ENCODE peak calls at places on chromosomes 3 and 15, in six cellular contexts. T is MCF 10A; R is activated CD4-positive, alpha-beta T cell treated with anti-CD3 and anti-CD28 coated beads, Interleukin-2, amount 50 U/mL, for 1 hour; S is EL; Y is stimulated activated CD8-positive, alpha-beta memory T cell treated with anti-CD3 and anti-CD28 coated beads, Interleukin-12 subunit alpha, Interleukin-12 subunit beta, amount 100 ng/mL, for 4 hours; E is cardiac muscle cell. C is an unnamed sample.

GRCh38 chr3:109257269-109257668 is 59.0 kb downstream of the DPPA2 start:
- DNase-seq in T (peak; percentile 3), R (no peak), S (peak; percentile 74), Y (no peak), E (no peak), C (no peak)

GRCh38 chr15:79310612-79310984 is 314 bp upstream of the TMED3 start:
- DNase-seq in T (peak; percentile 13), R (no peak), S (no peak), Y (no peak), E (no peak), C (peak; percentile 12)

GRCh38 chr3:40827942-40828688 is 303.4 kb downstream of the ZNF621 start:
- DNase-seq in T (peak; percentile 20), R (no peak), S (peak; percentile 24), Y (no peak), E (peak; percentile 5), C (peak; percentile 66)

GRCh38 chr3:62559831-62560445 is 186.6 kb upstream of the FEZF2 start:
- DNase-seq in T (peak; percentile 27), R (no peak), S (peak; percentile 16), Y (no peak), E (peak; percentile 10), C (peak; percentile 56)

GRCh38 chr3:3766140-3766539 is 33.1 kb upstream of the LRRN1 start:
- DNase-seq in T (no peak), R (no peak), S (no peak), Y (no peak), E (no peak), C (no peak)

GRCh38 chr3:36227982-36228381 is 152.3 kb upstream of the STAC start:
- DNase-seq in T (no peak), R (no peak), S (no peak), Y (no peak), E (no peak), C (no peak)

GRCh38 chr3:128903501-128903900 is 24.1 kb downstream of the ACAD9 start:
- DNase-seq in T (no peak), R (no peak), S (no peak), Y (no peak), E (no peak), C (no peak)

GRCh38 chr15:70385711-70386110 is 288.0 kb upstream of the TLE3 start:
- DNase-seq in T (no peak), R (no peak), S (no peak), Y (no peak), E (no peak), C (no peak)

GRCh38 chr15:65785151-65785550 is 6.9 kb downstream of the DENND4A start:
- DNase-seq in T (no peak), R (no peak), S (no peak), Y (no peak), E (no peak), C (no peak)

GRCh38 chr3:59876533-59877062 is 826.8 kb upstream of the CFAP20DC start:
- DNase-seq in T (no peak), R (no peak), S (no peak), Y (no peak), E (no peak), C (no peak)

GRCh38 chr3:141430326-141430725 is 56.5 kb upstream of the RASA2 start:
- DNase-seq in T (no peak), R (no peak), S (no peak), Y (no peak), E (no peak), C (no peak)

GRCh38 chr3:16849795-16850194 is 35.0 kb upstream of the PLCL2 start:
- DNase-seq in T (peak; percentile 29), R (no peak), S (peak; percentile 78), Y (no peak), E (no peak), C (peak; percentile 57)

GRCh38 chr3:181230258-181230657 is 240.7 kb upstream of the DNAJC19 start:
- DNase-seq in T (no peak), R (no peak), S (no peak), Y (no peak), E (no peak), C (no peak)

GRCh38 chr15:74203914-74204431 is 1.4 kb upstream of the STRA6 start:
- DNase-seq in T (peak; percentile 61), R (no peak), S (peak; percentile 76), Y (no peak), E (no peak), C (peak; percentile 23)

GRCh38 chr15:22895465-22896190 is 57.2 kb downstream of the NIPA2 start:
- DNase-seq in T (peak; percentile 95), R (no peak), S (peak; percentile 83), Y (no peak), E (no peak), C (peak; percentile 96)

GRCh38 chr3:57226156-57226555 is 1.4 kb upstream of the APPL1 start:
- DNase-seq in T (no peak), R (no peak), S (no peak), Y (no peak), E (no peak), C (no peak)

GRCh38 chr3:65751123-65751700 is 287.5 kb downstream of the MAGI1 start:
- DNase-seq in T (peak; percentile 58), R (no peak), S (peak; percentile 45), Y (no peak), E (peak; percentile 79), C (peak; percentile 35)

GRCh38 chr3:109081746-109082510 is 36.0 kb downstream of the MORC1 start:
- DNase-seq in T (peak; percentile 71), R (no peak), S (peak; percentile 48), Y (no peak), E (peak; percentile 67), C (peak; percentile 53)

GRCh38 chr3:143697975-143698374 is 150.3 kb downstream of the SLC9A9 start:
- DNase-seq in T (peak; percentile 54), R (no peak), S (no peak), Y (no peak), E (no peak), C (peak; percentile 8)

GRCh38 chr3:194130807-194131589 is 5.0 kb upstream of the HES1 start:
- DNase-seq in T (no peak), R (no peak), S (no peak), Y (no peak), E (peak; percentile 15), C (peak; percentile 50)

GRCh38 chr3:157239082-157239704 is 79.2 kb upstream of the CCNL1 start:
- DNase-seq in T (peak; percentile 73), R (peak; percentile 69), S (peak; percentile 56), Y (peak; percentile 19), E (peak; percentile 81), C (peak; percentile 51)

GRCh38 chr15:93210995-93211394 is 122.0 kb upstream of the RGMA start:
- DNase-seq in T (peak; percentile 97), R (no peak), S (no peak), Y (no peak), E (no peak), C (peak; percentile 30)

GRCh38 chr3:101829066-101829830 is 20.1 kb upstream of the NFKBIZ start:
- DNase-seq in T (peak; percentile 33), R (peak; percentile 51), S (peak; percentile 68), Y (no peak), E (no peak), C (peak; percentile 44)

GRCh38 chr3:67462185-67462584 is 192.2 kb downstream of the SUCLG2 start:
- DNase-seq in T (no peak), R (no peak), S (no peak), Y (no peak), E (no peak), C (peak; percentile 11)

GRCh38 chr15:40069178-40070165 is 30.5 kb upstream of the SRP14 start:
- DNase-seq in T (peak; percentile 97), R (no peak), S (peak; percentile 48), Y (no peak), E (peak; percentile 44), C (no peak)

GRCh38 chr15:27410986-27411385 is 440.0 kb downstream of the GABRG3 start:
- DNase-seq in T (no peak), R (no peak), S (no peak), Y (no peak), E (no peak), C (no peak)

GRCh38 chr15:25690673-25691543 is 172.2 kb downstream of the ATP10A start:
- DNase-seq in T (no peak), R (no peak), S (peak; percentile 51), Y (no peak), E (no peak), C (peak; percentile 55)

C was measured in bronchial epithelial cell.